ENCODE peak calls at places on chromosomes 13 and 19, in six cellular contexts. V is mammary epithelial cell; T is effector memory CD4-positive, alpha-beta T cell; D is heart right ventricle; C is body of pancreas; P is tibial artery. M is an unnamed sample. For H3K27me3 and H3K4me1, the result is how much of the 10 kb centered on the place peaks cover.

GRCh38 chr19:17872251-17873001 is 681 bp downstream of the SLC5A5 start:
- DNase-seq in P (no peak), D (no peak), C (no peak), T (no peak), V (no peak), M (no peak)

GRCh38 chr13:109840201-109840892 is 54.0 kb upstream of the IRS2 start:
- DNase-seq in C (no peak), T (no peak), P (no peak), D (no peak), V (peak), M (peak)

GRCh38 chr13:114151565-114152284 is 19.3 kb upstream of the RASA3 start:
- DNase-seq in P (no peak), C (peak), D (no peak), V (peak), T (peak), M (peak)

GRCh38 chr19:32343550-32344262 is 1.7 kb upstream of the ZNF507 start:
- DNase-seq in T (no peak), V (peak), C (no peak), D (no peak), P (no peak), M (no peak)

GRCh38 chr13:100767192-100767591 is 92.6 kb upstream of the TMTC4 start:
- DNase-seq in P (no peak), D (no peak), T (no peak), C (no peak), V (no peak), M (no peak)

GRCh38 chr13:94595006-94595942 is 678 bp downstream of the TGDS start:
- DNase-seq in V (peak), D (no peak), C (peak), T (peak), P (no peak), M (peak)

GRCh38 chr19:40605201-40605971 is 4.2 kb downstream of the LTBP4 start:
- DNase-seq in C (peak), D (peak), T (peak), P (peak), V (peak), M (peak)

GRCh38 chr19:13091400-13092161 is 11.1 kb downstream of the LYL1 start:
- DNase-seq in T (no peak), V (no peak), P (peak), C (no peak), D (peak), M (no peak)

GRCh38 chr19:46634045-46634655 is 1.9 kb downstream of the GNG8 start:
- DNase-seq in V (peak), P (peak), D (peak), C (peak), T (peak), M (peak)

GRCh38 chr19:46637224-46637623 is 1.2 kb upstream of the GNG8 start:
- DNase-seq in P (no peak), C (no peak), D (no peak), V (no peak), T (no peak), M (no peak)

GRCh38 chr19:46633130-46633529 is 2.9 kb downstream of the GNG8 start:
- DNase-seq in T (no peak), C (no peak), D (no peak), P (no peak), V (no peak), M (no peak)

GRCh38 chr19:46634656-46635218 is 1.3 kb downstream of the GNG8 start:
- DNase-seq in C (no peak), T (no peak), P (no peak), D (no peak), V (no peak), M (no peak)

DNA sequence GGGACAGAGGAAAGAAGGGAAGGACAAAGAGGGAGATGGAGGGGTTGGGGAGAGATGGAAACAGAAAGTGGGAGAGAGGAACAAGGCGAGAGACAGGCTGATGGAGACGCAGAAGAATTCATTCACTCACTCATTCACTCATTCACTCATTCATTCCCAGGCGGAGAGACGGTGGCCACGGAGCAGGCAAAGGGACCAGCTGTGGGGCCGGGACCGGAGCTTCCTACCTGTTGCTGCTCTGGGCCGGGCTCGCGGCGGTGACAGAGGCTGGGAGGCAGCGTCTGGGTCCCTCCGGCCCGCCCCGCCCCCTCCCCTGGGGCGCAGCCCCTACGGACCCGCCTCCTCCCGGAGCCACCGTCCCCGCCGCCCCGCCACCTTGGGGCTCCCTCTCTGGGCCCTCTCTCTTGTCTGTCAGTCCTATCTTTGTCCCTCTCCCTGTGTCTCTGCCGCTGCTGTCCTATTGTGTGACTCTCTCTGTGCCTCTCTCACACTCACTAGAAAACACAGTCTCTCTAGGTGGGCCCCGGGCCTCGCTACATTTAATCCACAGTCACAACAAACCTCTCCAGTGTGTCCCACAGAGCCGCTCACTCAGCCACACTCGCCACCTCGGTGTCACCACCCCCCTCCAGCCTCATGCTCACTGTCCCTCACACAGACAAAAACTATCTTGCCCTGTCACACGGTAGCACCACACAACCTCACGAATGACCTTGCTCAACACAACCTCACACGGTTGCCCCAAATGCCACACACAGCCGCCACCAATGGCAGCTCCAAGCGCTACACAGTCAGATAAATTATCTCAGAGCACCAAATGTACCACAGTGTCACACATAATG is at the start of gene GNG8:
- DNase-seq in T (peak), V (no peak), P (no peak), C (no peak), D (no peak), M (no peak)
- H3K27me3 ChIP-seq in T (under half), V (under half), P (under half), C (under half), D (under half), M (half or more)

GRCh38 chr19:6733338-6734095 is 3.9 kb downstream of the GPR108 start:
- DNase-seq in V (no peak), C (no peak), T (no peak), P (no peak), D (no peak), M (no peak)

GRCh38 chr19:6732803-6733337 is 4.5 kb downstream of the GPR108 start:
- DNase-seq in P (no peak), V (no peak), D (no peak), T (no peak), C (no peak), M (no peak)

GRCh38 chr19:6736169-6736916 is 1.0 kb downstream of the GPR108 start:
- DNase-seq in D (peak), T (peak), P (peak), V (peak), C (peak), M (peak)

GRCh38 chr19:6735181-6735891 is 2.0 kb downstream of the GPR108 start:
- DNase-seq in D (no peak), V (no peak), T (no peak), C (no peak), P (no peak), M (no peak)

GRCh38 chr19:6734096-6734696 is 3.2 kb downstream of the GPR108 start:
- DNase-seq in V (no peak), P (no peak), T (no peak), C (no peak), D (no peak), M (no peak)
- H3K4me1 ChIP-seq in V (under half), P (under half), T (under half), C (under half), D (under half), M (under half)

GRCh38 chr19:43699506-43700367 is 16.1 kb upstream of the IRGC start:
- DNase-seq in D (peak), P (no peak), V (no peak), T (no peak), C (peak), M (no peak)
- H3K27me3 ChIP-seq in D (under half), P (under half), V (under half), T (under half), C (under half), M (under half)

GRCh38 chr13:55160911-55161310 is 1979.8 kb upstream of the PRR20A start:
- DNase-seq in P (no peak), V (no peak), T (no peak), C (no peak), D (no peak), M (no peak)

GRCh38 chr13:55155046-55155445 is 1985.7 kb upstream of the PRR20A start:
- DNase-seq in V (no peak), C (no peak), D (no peak), T (no peak), P (no peak), M (no peak)
- H3K4me1 ChIP-seq in V (under half), C (under half), D (under half), T (under half), P (under half), M (under half)